ENCODE peak calls at places on chromosomes 12 and 14, in four cellular contexts. A is NCI-H2081, T is GM23248, J is pancreas. X is an unnamed sample.
A peak's percentile ranks its signal among the peaks of the same experiment; 100 is the strongest.

GRCh38 chr12:67827820-67828383 is 161.3 kb upstream of the IFNG-AS1 start:
- DNase-seq in A (no peak), T (peak; percentile 98), J (no peak), X (no peak)

GRCh38 chr14:24279301-24280186 is 8.1 kb upstream of the RABGGTA start:
- DNase-seq in A (peak; percentile 70), T (peak; percentile 51), J (peak; percentile 60), X (peak; percentile 77)

GRCh38 chr12:11031307-11031706 is at the start of gene TAS2R31:
- DNase-seq in A (no peak), T (no peak), J (no peak), X (no peak)

GRCh38 chr14:42429401-42429800 is 822.7 kb downstream of the LRFN5 start:
- DNase-seq in A (no peak), T (no peak), J (no peak), X (no peak)

GRCh38 chr14:38646391-38646790 is 390.5 kb upstream of the CLEC14A start:
- DNase-seq in A (no peak), T (peak; percentile 2), J (no peak), X (no peak)

GRCh38 chr14:104357689-104358527 is 219.5 kb downstream of the KIF26A start:
- DNase-seq in A (no peak), T (no peak), J (no peak), X (no peak)

GRCh38 chr14:82451675-82452074 is 918.0 kb upstream of the SEL1L start:
- DNase-seq in A (no peak), T (no peak), J (no peak), X (no peak)

GRCh38 chr14:100025111-100025510 is 40.1 kb upstream of the EVL start:
- DNase-seq in A (no peak), T (peak; percentile 69), J (no peak), X (peak; percentile 19)

GRCh38 chr12:47818382-47818700 is 1.4 kb downstream of the HDAC7 start:
- DNase-seq in A (no peak), T (peak; percentile 70), J (no peak), X (no peak)

GRCh38 chr14:74950795-74951442 is 4.5 kb downstream of the PGF start:
- DNase-seq in A (no peak), T (no peak), J (no peak), X (no peak)

GRCh38 chr14:89936654-89937185 is 17.8 kb downstream of the EFCAB11 start:
- DNase-seq in A (peak; percentile 43), T (no peak), J (no peak), X (no peak)